ENCODE peak calls at places on chromosome 14, in ten cellular contexts. U, T, X, H, M, J, V, O, R and P are unnamed samples. For H3K4me1, the result is how much of the 10 kb centered on the place peaks cover.

GRCh38 chr14:69983317-69983716 is 104.1 kb downstream of the SMOC1 start:
- DNase-seq in U (no peak), T (no peak), X (no peak), H (no peak), M (no peak), J (no peak), V (no peak), O (no peak), R (no peak), P (no peak)

GRCh38 chr14:72256055-72256454 is 323.8 kb downstream of the RGS6 start:
- DNase-seq in U (no peak), T (no peak), X (no peak), H (no peak), M (no peak), J (no peak), V (no peak), O (no peak), R (no peak), P (no peak)

GRCh38 chr14:39015360-39015961 is 87.6 kb downstream of the SEC23A start:
- DNase-seq in U (no peak), T (peak), X (peak), H (peak), M (no peak), J (peak), V (no peak), O (peak), R (no peak), P (peak)

GRCh38 chr14:96253140-96253539 is 2.9 kb upstream of the BDKRB1 start:
- DNase-seq in U (no peak), T (peak), X (no peak), H (no peak), M (no peak), J (no peak), V (peak), O (peak), R (no peak), P (no peak)

GRCh38 chr14:64910847-64911495 is 3.3 kb upstream of the CHURC1 start:
- DNase-seq in U (no peak), T (peak), X (peak), H (peak), M (no peak), J (no peak), V (no peak), O (peak), R (no peak), P (no peak)

GRCh38 chr14:68462683-68463082 is 330.2 kb downstream of the ZFP36L1 start:
- DNase-seq in U (no peak), T (no peak), X (no peak), H (no peak), M (no peak), J (no peak), V (no peak), O (no peak), R (no peak), P (no peak)

GRCh38 chr14:46381674-46382073 is 269.9 kb downstream of the RPL10L start:
- DNase-seq in U (no peak), T (no peak), X (no peak), H (no peak), M (no peak), J (no peak), V (no peak), O (no peak), R (no peak), P (peak)

GRCh38 chr14:71780075-71780474 is 152.2 kb upstream of the RGS6 start:
- DNase-seq in U (no peak), T (no peak), X (no peak), H (no peak), M (no peak), J (no peak), V (no peak), O (no peak), R (no peak), P (no peak)

GRCh38 chr14:104286496-104286895 is 148.1 kb downstream of the KIF26A start:
- DNase-seq in U (peak), T (no peak), X (no peak), H (no peak), M (peak), J (no peak), V (no peak), O (no peak), R (no peak), P (no peak)

GRCh38 chr14:64763089-64763782 is 59.0 kb downstream of the PLEKHG3 start:
- DNase-seq in U (no peak), T (no peak), X (no peak), H (no peak), M (no peak), J (no peak), V (no peak), O (no peak), R (no peak), P (no peak)

GRCh38 chr14:101761881-101762529 is 496 bp downstream of the PPP2R5C start:
- DNase-seq in U (peak), T (peak), X (peak), H (peak), M (peak), J (peak), V (peak), O (no peak), R (no peak), P (no peak)

GRCh38 chr14:54342806-54343205 is 54.0 kb upstream of the CDKN3 start:
- DNase-seq in U (no peak), T (no peak), X (no peak), H (no peak), M (no peak), J (no peak), V (no peak), O (no peak), R (no peak), P (no peak)

GRCh38 chr14:29705801-29706200 is 221.8 kb downstream of the PRKD1 start:
- DNase-seq in U (no peak), T (no peak), X (no peak), H (no peak), M (no peak), J (no peak), V (no peak), O (no peak), R (no peak), P (no peak)

GRCh38 chr14:49306152-49306751 is 279.9 kb downstream of the RPS29 start:
- DNase-seq in U (no peak), T (peak), X (peak), H (peak), M (no peak), J (peak), V (no peak), O (peak), R (no peak), P (peak)

GRCh38 chr14:95260537-95261440 is 58.9 kb downstream of the CLMN start:
- DNase-seq in U (peak), T (peak), X (no peak), H (no peak), M (no peak), J (no peak), V (no peak), O (peak), R (no peak), P (no peak)

GRCh38 chr14:104724981-104725771 is 1.1 kb downstream of the ADSS1 start:
- DNase-seq in U (peak), T (peak), X (no peak), H (peak), M (peak), J (peak), V (no peak), O (no peak), R (no peak), P (no peak)

GRCh38 chr14:54747616-54748015 is 155.0 kb downstream of the GCH1 start:
- DNase-seq in U (no peak), T (peak), X (no peak), H (no peak), M (no peak), J (no peak), V (no peak), O (no peak), R (no peak), P (no peak)

GRCh38 chr14:75392686-75393641 is 34.9 kb upstream of the JDP2 start:
- DNase-seq in U (no peak), T (no peak), X (no peak), H (no peak), M (no peak), J (no peak), V (no peak), O (no peak), R (no peak), P (no peak)

GRCh38 chr14:37559386-37559785 is 35.7 kb downstream of the FOXA1 start:
- DNase-seq in U (no peak), T (peak), X (no peak), H (no peak), M (no peak), J (no peak), V (no peak), O (peak), R (no peak), P (no peak)

GRCh38 chr14:69153848-69154208 is 909 bp upstream of the DCAF5 start:
- DNase-seq in U (peak), T (no peak), X (peak), H (peak), M (peak), J (no peak), V (peak), O (no peak), R (no peak), P (no peak)

GRCh38 chr14:33617154-33617553 is 333.7 kb downstream of the EGLN3 start:
- DNase-seq in U (no peak), T (peak), X (no peak), H (no peak), M (no peak), J (no peak), V (no peak), O (peak), R (no peak), P (no peak)

GRCh38 chr14:32808574-32809098 is 130.0 kb upstream of the NPAS3 start:
- DNase-seq in U (no peak), T (no peak), X (no peak), H (no peak), M (no peak), J (no peak), V (no peak), O (no peak), R (no peak), P (no peak)

GRCh38 chr14:99750746-99751450 is 42.3 kb upstream of the EML1 start:
- DNase-seq in U (no peak), T (no peak), X (no peak), H (no peak), M (no peak), J (no peak), V (no peak), O (no peak), R (no peak), P (no peak)

GRCh38 chr14:99749142-99749541 is 44.1 kb upstream of the EML1 start:
- DNase-seq in U (no peak), T (no peak), X (no peak), H (peak), M (no peak), J (no peak), V (no peak), O (no peak), R (no peak), P (no peak)

GRCh38 chr14:99751539-99752485 is 41.4 kb upstream of the EML1 start:
- DNase-seq in U (peak), T (peak), X (no peak), H (no peak), M (no peak), J (no peak), V (no peak), O (peak), R (no peak), P (no peak)

GRCh38 chr14:99748529-99748928 is 44.7 kb upstream of the EML1 start:
- DNase-seq in U (no peak), T (no peak), X (no peak), H (no peak), M (no peak), J (no peak), V (no peak), O (no peak), R (no peak), P (no peak)

DNA sequence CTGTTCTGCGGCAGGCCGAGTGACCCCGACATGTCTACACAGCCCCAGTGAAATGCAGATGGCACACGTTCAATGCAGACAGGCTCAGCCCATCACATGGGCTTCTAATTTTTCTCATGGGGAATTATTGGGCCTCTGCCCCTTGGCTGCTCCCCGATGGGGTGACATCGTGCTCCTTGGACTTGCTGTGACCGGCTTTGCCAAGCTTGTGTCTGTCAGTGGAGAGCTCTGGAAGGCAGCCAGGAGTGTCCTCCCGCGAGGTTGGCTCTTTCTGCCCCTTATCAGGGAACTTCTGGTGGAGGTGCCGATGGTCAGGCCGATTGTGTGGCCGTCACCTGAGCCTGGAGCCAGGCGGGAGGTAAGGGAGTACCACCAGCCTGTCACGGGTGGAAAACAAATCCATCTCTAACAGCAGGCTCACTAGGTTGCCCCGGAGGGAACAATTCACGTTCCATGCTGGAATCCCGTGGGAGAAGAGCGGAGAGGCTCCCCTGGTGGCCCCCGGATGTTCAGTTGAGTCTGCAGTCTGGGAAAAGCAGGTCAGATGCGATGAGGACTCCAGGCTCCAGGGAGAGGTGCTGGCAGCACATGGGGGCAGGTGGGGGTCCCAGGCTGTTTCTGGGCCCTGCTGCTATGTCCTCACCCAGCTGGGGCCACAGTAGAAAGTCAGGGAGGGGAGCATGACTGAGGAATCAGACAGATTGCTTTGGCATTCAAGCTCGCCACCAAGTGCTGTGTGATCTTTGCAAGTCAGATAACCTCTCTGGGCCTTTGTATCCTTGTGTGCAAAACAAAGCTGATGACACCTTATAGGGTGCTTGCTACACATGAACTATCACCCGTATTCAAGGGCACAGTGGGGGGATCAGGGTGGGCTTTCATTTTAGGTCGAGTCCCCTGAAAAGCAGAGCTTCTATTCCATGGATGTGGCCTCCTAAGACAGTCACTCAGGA is 43.2 kb upstream of the EML1 start:
- DNase-seq in U (no peak), T (no peak), X (no peak), H (no peak), M (no peak), J (no peak), V (no peak), O (no peak), R (no peak), P (no peak)
- H3K4me1 ChIP-seq in U (half or more), T (half or more), X (under half), H (under half), M (under half), J (under half), V (half or more), O (under half), R (under half), P (under half)

DNA sequence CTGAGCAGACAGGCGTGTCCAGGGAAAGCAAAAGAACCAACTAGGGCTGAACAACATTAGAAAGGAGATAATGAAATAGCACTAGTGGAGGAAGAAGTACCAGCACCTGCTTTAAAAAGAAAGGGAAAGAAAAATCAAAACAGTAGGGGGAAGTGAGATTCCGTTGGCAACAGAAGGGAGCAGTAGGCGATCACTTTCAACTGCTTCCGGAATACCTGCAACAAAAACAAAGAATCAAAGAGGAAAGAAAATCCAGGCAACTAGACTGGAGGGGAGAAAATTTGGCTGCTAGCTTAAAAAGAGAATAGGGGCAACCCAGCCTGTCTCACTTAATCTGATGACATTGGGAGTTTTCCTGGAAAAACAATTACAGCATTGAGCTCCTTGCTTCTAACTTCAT is 2.7 kb upstream of the DACT1 start:
- DNase-seq in U (no peak), T (no peak), X (no peak), H (no peak), M (no peak), J (no peak), V (no peak), O (no peak), R (no peak), P (no peak)
- H3K4me3 ChIP-seq in U (no peak), T (no peak), X (no peak), H (no peak), M (no peak), J (no peak), V (no peak), O (no peak), R (no peak), P (no peak)

DNA sequence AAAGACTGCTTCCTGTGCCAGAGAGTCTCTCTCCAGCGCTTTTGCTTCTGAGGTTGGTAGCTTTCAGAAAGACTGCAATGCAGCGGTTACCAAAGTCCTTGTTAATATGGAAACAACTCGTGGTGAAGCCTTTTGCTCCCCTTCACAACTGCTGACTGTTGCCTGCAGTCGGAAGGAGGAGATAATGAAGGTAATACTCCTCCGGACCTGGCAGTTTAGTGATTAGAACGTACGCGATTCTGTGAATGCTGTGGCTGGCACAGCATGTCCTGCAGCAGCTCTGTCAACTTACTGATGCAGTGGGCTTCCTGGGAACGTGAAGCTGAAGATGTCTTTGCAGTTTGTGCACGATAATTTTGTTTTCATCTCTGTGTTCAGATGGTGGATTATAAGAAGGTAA is 51.0 kb downstream of the TRAF3 start:
- DNase-seq in U (no peak), T (no peak), X (no peak), H (no peak), M (no peak), J (peak), V (no peak), O (no peak), R (no peak), P (no peak)
- H3K4me1 ChIP-seq in U (under half), T (under half), X (under half), H (under half), M (under half), J (under half), V (under half), O (under half), R (under half), P (under half)

GRCh38 chr14:44778562-44778961 is 183.2 kb downstream of the KLHL28 start:
- DNase-seq in U (no peak), T (peak), X (no peak), H (peak), M (no peak), J (no peak), V (no peak), O (peak), R (no peak), P (no peak)

GRCh38 chr14:44777567-44777966 is 184.2 kb downstream of the KLHL28 start:
- DNase-seq in U (no peak), T (no peak), X (no peak), H (no peak), M (no peak), J (no peak), V (no peak), O (no peak), R (no peak), P (no peak)

GRCh38 chr14:44771495-44771894 is 190.3 kb downstream of the KLHL28 start:
- DNase-seq in U (no peak), T (no peak), X (no peak), H (no peak), M (no peak), J (no peak), V (no peak), O (no peak), R (no peak), P (no peak)

DNA sequence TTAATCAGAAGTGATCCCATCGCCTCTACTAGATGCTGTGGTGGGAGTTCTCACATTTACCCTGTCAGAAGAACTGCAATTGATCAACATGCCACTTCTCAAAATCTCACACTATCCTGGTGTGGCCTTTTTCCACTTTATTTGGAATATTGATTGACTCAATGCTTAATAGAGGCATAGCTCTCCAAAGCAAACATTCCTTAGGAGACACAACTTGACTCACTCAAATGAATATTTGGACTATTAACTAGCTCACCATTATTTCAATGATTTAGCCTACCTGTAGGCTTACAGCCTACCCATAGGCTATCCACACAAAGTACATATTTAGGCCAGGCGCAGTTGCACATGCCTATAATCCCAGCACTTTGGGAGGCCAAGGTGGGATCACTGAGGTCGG is 186.5 kb downstream of the KLHL28 start:
- DNase-seq in U (no peak), T (no peak), X (no peak), H (no peak), M (no peak), J (no peak), V (no peak), O (no peak), R (no peak), P (no peak)
- H3K4me3 ChIP-seq in U (no peak), T (no peak), X (no peak), H (no peak), M (no peak), J (no peak), V (no peak), O (no peak), R (no peak), P (no peak)

DNA sequence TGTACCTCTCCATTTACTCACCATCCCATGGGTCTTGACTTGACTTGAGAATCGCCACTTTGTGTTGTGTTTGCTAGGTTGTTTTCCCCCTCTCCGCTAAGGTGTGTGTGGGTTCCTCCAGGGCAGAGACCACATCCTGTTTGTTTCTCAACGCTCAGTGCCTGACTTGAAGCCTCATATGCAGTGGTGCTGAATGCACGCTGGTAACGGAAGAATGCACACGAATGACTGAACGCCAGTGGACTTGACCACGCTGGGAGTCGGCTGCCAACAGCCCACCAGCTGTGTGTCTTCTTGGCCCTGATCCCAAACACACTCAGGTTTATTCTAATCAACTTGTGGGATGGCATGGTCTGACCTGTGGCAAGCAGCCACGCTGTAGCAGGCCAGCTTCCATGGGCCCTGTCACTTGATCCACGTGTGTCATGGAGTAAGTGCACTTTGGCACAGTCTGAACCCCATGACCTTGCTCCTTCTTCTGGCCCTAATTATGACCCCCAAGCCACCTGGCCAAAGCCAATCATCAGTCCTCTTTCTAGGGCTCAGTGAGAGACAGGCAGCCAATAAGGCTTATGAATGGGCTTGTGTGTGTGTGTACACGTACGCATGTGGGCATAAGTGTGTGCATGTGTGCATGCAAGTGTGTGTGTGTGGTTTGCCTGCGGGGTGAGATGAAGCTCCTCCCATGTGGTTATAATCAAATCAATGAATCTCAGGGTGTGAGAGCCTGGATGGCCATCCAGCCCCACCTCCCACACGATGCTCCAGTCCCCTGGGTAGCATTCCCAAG is 6.3 kb upstream of the TC2N start:
- DNase-seq in U (no peak), T (no peak), X (peak), H (no peak), M (no peak), J (no peak), V (no peak), O (peak), R (peak), P (no peak)
- H3K4me1 ChIP-seq in U (under half), T (under half), X (half or more), H (under half), M (under half), J (under half), V (under half), O (under half), R (under half), P (under half)